ENCODE peak calls at places on chromosomes 1 and 21, in seven cellular contexts. One of them, this sample, is unnamed.

GRCh38 chr1:22122273-22123070 is 20.4 kb downstream of the WNT4 start:
- DNase-seq in mesendoderm: no peak
- DNase-seq in H1: no peak
- DNase-seq in neuronal stem cell: no peak
- DNase-seq in IMR-90: no peak
- DNase-seq in trophoblast cell: no peak
- DNase-seq in mesenchymal stem cell: no peak
- DNase-seq in this sample: no peak

GRCh38 chr1:212819704-212820103 is 27.7 kb downstream of the SPATA45 start:
- DNase-seq in IMR-90: peak; percentile 26
- DNase-seq in trophoblast cell: no peak
- DNase-seq in neuronal stem cell: no peak
- DNase-seq in H1: no peak
- DNase-seq in mesenchymal stem cell: peak; percentile 43
- DNase-seq in mesendoderm: no peak
- DNase-seq in this sample: no peak

GRCh38 chr1:246931549-246932365 is at the start of gene AHCTF1:
- DNase-seq in neuronal stem cell: peak; percentile 96
- DNase-seq in IMR-90: peak; percentile 97
- DNase-seq in trophoblast cell: peak; percentile 98
- DNase-seq in H1: peak; percentile 85
- DNase-seq in mesenchymal stem cell: peak; percentile 99
- DNase-seq in mesendoderm: peak; percentile 99
- DNase-seq in this sample: peak; percentile 96

GRCh38 chr1:67339623-67340343 is 32.1 kb downstream of the IL12RB2 start:
- DNase-seq in IMR-90: peak; percentile 77
- DNase-seq in neuronal stem cell: no peak
- DNase-seq in trophoblast cell: no peak
- DNase-seq in mesenchymal stem cell: peak; percentile 85
- DNase-seq in H1: no peak
- DNase-seq in mesendoderm: no peak
- DNase-seq in this sample: no peak

GRCh38 chr1:207335695-207336363 is 14.4 kb downstream of the CD55 start:
- DNase-seq in neuronal stem cell: no peak
- DNase-seq in mesendoderm: peak; percentile 42
- DNase-seq in mesenchymal stem cell: peak; percentile 51
- DNase-seq in IMR-90: no peak
- DNase-seq in H1: no peak
- DNase-seq in trophoblast cell: peak; percentile 78
- DNase-seq in this sample: no peak

GRCh38 chr1:150282558-150282958 is 204 bp downstream of the CIART start:
- DNase-seq in H1: no peak
- DNase-seq in mesenchymal stem cell: no peak
- DNase-seq in neuronal stem cell: no peak
- DNase-seq in IMR-90: peak; percentile 22
- DNase-seq in mesendoderm: no peak
- DNase-seq in trophoblast cell: no peak
- DNase-seq in this sample: no peak

GRCh38 chr1:213094446-213094845 is 43.4 kb downstream of the RPS6KC1 start:
- DNase-seq in mesendoderm: no peak
- DNase-seq in neuronal stem cell: no peak
- DNase-seq in trophoblast cell: no peak
- DNase-seq in H1: no peak
- DNase-seq in IMR-90: no peak
- DNase-seq in mesenchymal stem cell: no peak
- DNase-seq in this sample: no peak

GRCh38 chr1:17671314-17671705 is 83.8 kb upstream of the ACTL8 start:
- DNase-seq in neuronal stem cell: no peak
- DNase-seq in trophoblast cell: no peak
- DNase-seq in H1: no peak
- DNase-seq in IMR-90: no peak
- DNase-seq in mesendoderm: peak; percentile 32
- DNase-seq in mesenchymal stem cell: no peak
- DNase-seq in this sample: no peak

GRCh38 chr1:33350611-33351280 is 29.8 kb upstream of the A3GALT2 start:
- DNase-seq in trophoblast cell: no peak
- DNase-seq in mesenchymal stem cell: no peak
- DNase-seq in mesendoderm: no peak
- DNase-seq in neuronal stem cell: no peak
- DNase-seq in IMR-90: no peak
- DNase-seq in H1: no peak
- DNase-seq in this sample: no peak

GRCh38 chr1:224375059-224375458 is 18.4 kb downstream of the CNIH4 start:
- DNase-seq in neuronal stem cell: no peak
- DNase-seq in mesenchymal stem cell: no peak
- DNase-seq in H1: no peak
- DNase-seq in mesendoderm: no peak
- DNase-seq in IMR-90: no peak
- DNase-seq in trophoblast cell: no peak
- DNase-seq in this sample: no peak

GRCh38 chr1:224378855-224379631 is 22.4 kb downstream of the CNIH4 start:
- DNase-seq in IMR-90: no peak
- DNase-seq in mesendoderm: no peak
- DNase-seq in H1: no peak
- DNase-seq in mesenchymal stem cell: no peak
- DNase-seq in neuronal stem cell: no peak
- DNase-seq in trophoblast cell: no peak
- DNase-seq in this sample: no peak

GRCh38 chr1:224377676-224378006 is 21.0 kb downstream of the CNIH4 start:
- DNase-seq in IMR-90: peak; percentile 84
- DNase-seq in mesenchymal stem cell: peak; percentile 71
- DNase-seq in neuronal stem cell: no peak
- DNase-seq in H1: no peak
- DNase-seq in mesendoderm: no peak
- DNase-seq in trophoblast cell: peak; percentile 41
- DNase-seq in this sample: no peak

GRCh38 chr1:224368409-224368808 is 11.7 kb downstream of the CNIH4 start:
- DNase-seq in neuronal stem cell: no peak
- DNase-seq in H1: no peak
- DNase-seq in IMR-90: peak; percentile 37
- DNase-seq in mesendoderm: no peak
- DNase-seq in mesenchymal stem cell: no peak
- DNase-seq in trophoblast cell: no peak
- DNase-seq in this sample: no peak

GRCh38 chr1:224373008-224373590 is 16.4 kb downstream of the CNIH4 start:
- DNase-seq in trophoblast cell: no peak
- DNase-seq in neuronal stem cell: no peak
- DNase-seq in mesenchymal stem cell: no peak
- DNase-seq in H1: no peak
- DNase-seq in IMR-90: no peak
- DNase-seq in mesendoderm: no peak
- DNase-seq in this sample: no peak
- H3K4me2 ChIP-seq in trophoblast cell: no peak overlapping the region
- H3K4me2 ChIP-seq in neuronal stem cell: no peak overlapping the region
- H3K4me2 ChIP-seq in mesenchymal stem cell: no peak overlapping the region
- H3K4me2 ChIP-seq in H1: no peak overlapping the region
- H3K4me2 ChIP-seq in IMR-90: no peak overlapping the region
- H3K4me2 ChIP-seq in mesendoderm: no peak overlapping the region
- H3K4me2 ChIP-seq in this sample: no peak overlapping the region

DNA sequence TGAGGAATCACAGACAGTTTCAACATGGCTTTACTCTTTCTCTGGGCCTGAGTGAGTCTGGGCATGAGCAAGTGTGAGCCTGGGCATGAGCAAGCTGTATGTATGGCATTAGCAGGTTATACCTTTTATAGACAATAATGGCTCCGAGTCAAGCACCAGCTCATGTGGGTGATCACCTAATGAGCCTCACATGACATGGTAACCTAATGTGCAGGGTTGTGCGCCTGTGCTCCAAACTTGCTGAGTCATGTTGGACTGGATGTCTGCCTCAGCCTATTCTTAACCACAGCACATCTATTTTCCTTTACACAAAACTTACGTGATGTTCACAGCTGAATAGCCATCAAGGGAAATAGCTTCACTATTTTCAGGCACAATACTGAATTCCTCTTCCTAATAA is 236.2 kb upstream of the NRIP1 start:
- DNase-seq in trophoblast cell: peak; percentile 3
- DNase-seq in IMR-90: no peak
- DNase-seq in mesendoderm: peak; percentile 44
- DNase-seq in neuronal stem cell: peak; percentile 15
- DNase-seq in mesenchymal stem cell: no peak
- DNase-seq in H1: no peak
- DNase-seq in this sample: no peak
- H3K79me1 ChIP-seq in trophoblast cell: no peaks in the 10 kb centered on the region
- H3K79me1 ChIP-seq in IMR-90: no peaks in the 10 kb centered on the region
- H3K79me1 ChIP-seq in mesendoderm: no peaks in the 10 kb centered on the region
- H3K79me1 ChIP-seq in neuronal stem cell: no peaks in the 10 kb centered on the region
- H3K79me1 ChIP-seq in mesenchymal stem cell: no peaks in the 10 kb centered on the region
- H3K79me1 ChIP-seq in H1: no peaks in the 10 kb centered on the region
- H3K79me1 ChIP-seq in this sample: no peaks in the 10 kb centered on the region

DNA sequence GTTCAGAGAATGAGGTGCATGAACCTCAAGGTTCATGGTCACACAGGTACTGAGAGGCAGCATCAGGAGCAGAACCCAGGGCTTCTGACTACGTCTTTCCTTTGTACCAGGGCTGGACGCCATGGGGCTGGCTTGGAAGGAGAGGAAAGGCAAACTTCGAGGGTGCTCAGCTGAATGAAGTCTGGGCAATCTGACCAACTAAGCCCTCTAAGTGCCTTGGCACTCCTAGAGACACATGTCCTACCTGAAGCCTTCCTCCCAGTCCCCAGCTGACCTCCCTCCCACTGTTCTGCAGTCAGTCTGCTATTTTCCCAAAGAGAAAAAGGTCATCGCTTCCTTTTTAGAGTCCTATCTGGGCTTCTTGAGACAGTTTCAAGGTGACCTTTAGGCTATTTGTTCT is 5.2 kb downstream of the SLC9A1 start:
- DNase-seq in trophoblast cell: no peak
- DNase-seq in mesendoderm: no peak
- DNase-seq in IMR-90: no peak
- DNase-seq in neuronal stem cell: no peak
- DNase-seq in mesenchymal stem cell: no peak
- DNase-seq in H1: no peak
- DNase-seq in this sample: no peak
- H3K4me2 ChIP-seq in trophoblast cell: no peak overlapping the region
- H3K4me2 ChIP-seq in mesendoderm: no peak overlapping the region
- H3K4me2 ChIP-seq in IMR-90: no peak overlapping the region
- H3K4me2 ChIP-seq in neuronal stem cell: no peak overlapping the region
- H3K4me2 ChIP-seq in mesenchymal stem cell: no peak overlapping the region
- H3K4me2 ChIP-seq in H1: no peak overlapping the region
- H3K4me2 ChIP-seq in this sample: no peak overlapping the region

DNA sequence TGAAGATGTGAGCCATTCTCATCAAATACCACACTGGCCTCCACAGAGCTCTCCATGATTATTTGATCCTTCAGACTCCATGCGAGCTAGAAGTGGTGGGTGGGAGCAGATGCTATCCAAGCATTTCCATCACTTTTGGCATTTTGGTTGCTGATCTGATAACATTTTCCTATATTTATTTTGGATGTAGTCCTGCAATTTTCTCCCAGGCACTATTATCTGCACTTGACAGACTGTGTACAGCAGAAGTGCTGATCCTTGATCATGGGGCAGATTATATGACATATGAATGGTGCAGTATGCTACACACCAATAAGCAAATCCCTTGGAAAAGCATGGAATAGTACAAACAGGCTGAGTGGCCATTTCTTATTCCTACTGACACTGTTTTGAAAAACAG is 167.6 kb upstream of the LRRC7 start:
- DNase-seq in H1: no peak
- DNase-seq in trophoblast cell: no peak
- DNase-seq in mesenchymal stem cell: no peak
- DNase-seq in IMR-90: no peak
- DNase-seq in neuronal stem cell: no peak
- DNase-seq in mesendoderm: no peak
- DNase-seq in this sample: no peak
- H3K79me1 ChIP-seq in H1: no peaks in the 10 kb centered on the region
- H3K79me1 ChIP-seq in trophoblast cell: no peaks in the 10 kb centered on the region
- H3K79me1 ChIP-seq in mesenchymal stem cell: no peaks in the 10 kb centered on the region
- H3K79me1 ChIP-seq in IMR-90: no peaks in the 10 kb centered on the region
- H3K79me1 ChIP-seq in neuronal stem cell: no peaks in the 10 kb centered on the region
- H3K79me1 ChIP-seq in mesendoderm: no peaks in the 10 kb centered on the region
- H3K79me1 ChIP-seq in this sample: no peaks in the 10 kb centered on the region

DNA sequence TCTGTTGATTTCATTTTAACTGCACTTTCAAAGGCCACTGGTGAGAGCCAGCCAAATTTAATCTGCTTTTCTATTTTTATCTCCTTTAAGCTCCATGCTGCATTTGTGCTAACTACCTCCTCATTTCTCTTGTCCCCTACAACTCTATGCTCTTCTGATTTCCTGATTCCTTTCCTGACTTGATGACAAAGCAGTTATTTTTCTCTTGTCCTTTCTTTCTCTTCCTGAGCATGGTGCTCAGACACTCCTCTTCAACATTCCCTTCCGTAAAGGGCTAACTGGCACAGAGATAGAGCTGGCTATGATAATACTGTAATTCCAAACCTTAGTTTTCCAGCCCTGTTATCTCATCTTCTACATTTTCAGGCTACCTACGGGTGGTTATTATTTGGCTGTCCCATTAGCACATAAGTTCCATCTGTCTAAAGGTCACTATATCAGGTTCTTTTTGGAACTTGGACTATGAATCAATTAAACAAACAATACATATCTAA is 6.8 kb upstream of the BCAS2 start:
- DNase-seq in neuronal stem cell: no peak
- DNase-seq in IMR-90: no peak
- DNase-seq in trophoblast cell: no peak
- DNase-seq in H1: no peak
- DNase-seq in mesenchymal stem cell: no peak
- DNase-seq in mesendoderm: no peak
- DNase-seq in this sample: no peak
- H3K4me2 ChIP-seq in neuronal stem cell: no peak overlapping the region
- H3K4me2 ChIP-seq in IMR-90: no peak overlapping the region
- H3K4me2 ChIP-seq in trophoblast cell: no peak overlapping the region
- H3K4me2 ChIP-seq in H1: no peak overlapping the region
- H3K4me2 ChIP-seq in mesenchymal stem cell: no peak overlapping the region
- H3K4me2 ChIP-seq in mesendoderm: no peak overlapping the region
- H3K4me2 ChIP-seq in this sample: no peak overlapping the region

GRCh38 chr1:111227434-111227833 is at the start of gene CHI3L2:
- DNase-seq in neuronal stem cell: no peak
- DNase-seq in IMR-90: peak; percentile 41
- DNase-seq in mesendoderm: no peak
- DNase-seq in H1: no peak
- DNase-seq in trophoblast cell: no peak
- DNase-seq in mesenchymal stem cell: peak; percentile 6
- DNase-seq in this sample: no peak
- H3K79me1 ChIP-seq in neuronal stem cell: no peaks in the 10 kb centered on the region
- H3K79me1 ChIP-seq in IMR-90: no peaks in the 10 kb centered on the region
- H3K79me1 ChIP-seq in mesendoderm: no peaks in the 10 kb centered on the region
- H3K79me1 ChIP-seq in H1: no peaks in the 10 kb centered on the region
- H3K79me1 ChIP-seq in trophoblast cell: peaks cover 14% of the 10 kb centered on the region
- H3K79me1 ChIP-seq in mesenchymal stem cell: no peaks in the 10 kb centered on the region
- H3K79me1 ChIP-seq in this sample: no peaks in the 10 kb centered on the region

DNA sequence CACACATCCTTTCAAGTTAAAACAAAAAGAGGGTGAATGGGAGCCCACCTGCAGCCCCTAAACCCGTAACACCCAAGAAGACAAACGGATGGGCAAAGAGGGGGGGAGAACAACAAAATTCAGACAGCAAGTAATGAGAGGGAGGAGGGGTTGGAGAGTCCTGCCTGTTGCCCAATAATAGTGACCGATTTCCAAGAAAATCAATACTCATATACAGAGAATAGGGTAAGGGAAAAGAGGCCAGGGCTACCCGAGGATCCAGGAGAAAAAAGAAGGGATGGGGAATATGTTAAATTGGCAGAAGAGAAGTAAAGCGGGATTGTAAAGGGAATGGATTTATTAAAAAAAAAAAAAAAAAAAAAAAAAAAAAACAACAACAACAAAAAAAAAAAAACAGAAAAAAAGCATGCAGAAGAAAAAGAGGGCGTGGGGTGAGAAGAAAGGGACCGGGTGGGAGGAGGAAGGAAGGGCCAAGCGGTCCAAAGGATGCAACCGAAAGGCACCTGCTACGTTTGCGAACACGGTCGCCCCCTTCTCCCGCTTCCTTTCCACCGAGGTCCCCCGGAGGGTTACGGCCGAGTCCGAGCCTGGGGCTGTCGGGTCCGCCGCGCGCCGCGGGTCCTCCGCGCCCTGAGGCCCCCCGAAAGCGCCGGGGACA is 930 bp downstream of the SLC30A10 start:
- DNase-seq in H1: no peak
- DNase-seq in neuronal stem cell: no peak
- DNase-seq in IMR-90: no peak
- DNase-seq in mesendoderm: no peak
- DNase-seq in mesenchymal stem cell: no peak
- DNase-seq in trophoblast cell: no peak
- DNase-seq in this sample: no peak
- H3K4me2 ChIP-seq in H1: peak overlapping the region; percentile 99
- H3K4me2 ChIP-seq in neuronal stem cell: peak overlapping the region; percentile 97
- H3K4me2 ChIP-seq in IMR-90: peak overlapping the region; percentile 46
- H3K4me2 ChIP-seq in mesendoderm: peak overlapping the region; percentile 84
- H3K4me2 ChIP-seq in mesenchymal stem cell: peak overlapping the region; percentile 96
- H3K4me2 ChIP-seq in trophoblast cell: peak overlapping the region; percentile 80
- H3K4me2 ChIP-seq in this sample: peak overlapping the region; percentile 64